ENCODE peak calls at places on chromosomes 13 and 19, in four cellular contexts. D is A549, G is endothelial cell of umbilical vein, P is HepG2. T is an unnamed sample.

GRCh38 chr13:92346046-92346445 is 880.6 kb upstream of the GPC6 start:
- DNase-seq in G (no peak), D (no peak), P (no peak), T (no peak)

GRCh38 chr19:1592023-1592754 is 476 bp downstream of the MBD3 start:
- DNase-seq in P (peak), G (peak), D (peak), T (peak)

GRCh38 chr13:35987572-35988513 is 143.3 kb downstream of the DCLK1 start:
- DNase-seq in D (no peak), G (no peak), P (no peak), T (no peak)

GRCh38 chr13:22839554-22840286 is 341.1 kb upstream of the SGCG start:
- DNase-seq in G (no peak), P (no peak), D (no peak), T (no peak)

GRCh38 chr19:1882089-1882785 is 3.1 kb downstream of the ABHD17A start:
- DNase-seq in D (no peak), G (peak), P (no peak), T (no peak)

GRCh38 chr19:12880551-12881171 is 588 bp downstream of the DNASE2 start:
- DNase-seq in P (no peak), D (no peak), G (no peak), T (peak)

GRCh38 chr19:56253737-56254136 is 18.8 kb upstream of the EDDM13 start:
- DNase-seq in D (peak), G (peak), P (peak), T (peak)

GRCh38 chr19:51296331-51297093 is 14.9 kb upstream of the IGLON5 start:
- DNase-seq in P (peak), G (no peak), D (no peak), T (peak)

GRCh38 chr13:112894673-112895481 is 74.1 kb upstream of the MCF2L start:
- DNase-seq in G (no peak), D (no peak), P (peak), T (peak)

GRCh38 chr19:49968279-49968922 is 7.4 kb upstream of the SIGLEC11 start:
- DNase-seq in D (no peak), P (no peak), G (no peak), T (peak)

GRCh38 chr19:15780595-15781418 is 6.7 kb upstream of the OR10H5 start:
- DNase-seq in G (no peak), P (no peak), D (no peak), T (no peak)

GRCh38 chr13:77239312-77239711 is 87.6 kb downstream of the MYCBP2 start:
- DNase-seq in D (no peak), G (peak), P (no peak), T (no peak)

GRCh38 chr13:87777395-87777794 is 106.2 kb downstream of the SLITRK5 start:
- DNase-seq in D (no peak), G (no peak), P (peak), T (no peak)

GRCh38 chr13:45156565-45157361 is 36.5 kb downstream of the GTF2F2 start:
- DNase-seq in D (no peak), P (no peak), G (no peak), T (no peak)

GRCh38 chr19:1590641-1591397 is 1.8 kb downstream of the MBD3 start:
- DNase-seq in D (no peak), P (peak), G (peak), T (peak)

GRCh38 chr13:39510296-39510695 is 92.7 kb downstream of the LHFPL6 start:
- DNase-seq in G (no peak), D (no peak), P (no peak), T (no peak)

GRCh38 chr13:27298849-27299248 is 28.2 kb downstream of the RASL11A start:
- DNase-seq in G (no peak), D (no peak), P (no peak), T (no peak)

GRCh38 chr13:40452741-40453665 is 213.4 kb downstream of the FOXO1 start:
- DNase-seq in G (no peak), P (peak), D (no peak), T (peak)

GRCh38 chr13:74920945-74921725 is 560.8 kb downstream of the TBC1D4 start:
- DNase-seq in P (no peak), G (no peak), D (no peak), T (no peak)

GRCh38 chr13:95624020-95624419 is 20.5 kb downstream of the DZIP1 start:
- DNase-seq in D (peak), G (peak), P (peak), T (peak)

GRCh38 chr13:43473437-43473836 is 313.3 kb downstream of the ENOX1 start:
- DNase-seq in P (no peak), G (peak), D (no peak), T (no peak)

GRCh38 chr19:19550972-19551861 is 13.2 kb downstream of the CILP2 start:
- DNase-seq in P (no peak), D (no peak), G (no peak), T (no peak)

GRCh38 chr13:35979378-35979911 is 151.7 kb downstream of the DCLK1 start:
- DNase-seq in D (no peak), G (peak), P (no peak), T (no peak)

DNA sequence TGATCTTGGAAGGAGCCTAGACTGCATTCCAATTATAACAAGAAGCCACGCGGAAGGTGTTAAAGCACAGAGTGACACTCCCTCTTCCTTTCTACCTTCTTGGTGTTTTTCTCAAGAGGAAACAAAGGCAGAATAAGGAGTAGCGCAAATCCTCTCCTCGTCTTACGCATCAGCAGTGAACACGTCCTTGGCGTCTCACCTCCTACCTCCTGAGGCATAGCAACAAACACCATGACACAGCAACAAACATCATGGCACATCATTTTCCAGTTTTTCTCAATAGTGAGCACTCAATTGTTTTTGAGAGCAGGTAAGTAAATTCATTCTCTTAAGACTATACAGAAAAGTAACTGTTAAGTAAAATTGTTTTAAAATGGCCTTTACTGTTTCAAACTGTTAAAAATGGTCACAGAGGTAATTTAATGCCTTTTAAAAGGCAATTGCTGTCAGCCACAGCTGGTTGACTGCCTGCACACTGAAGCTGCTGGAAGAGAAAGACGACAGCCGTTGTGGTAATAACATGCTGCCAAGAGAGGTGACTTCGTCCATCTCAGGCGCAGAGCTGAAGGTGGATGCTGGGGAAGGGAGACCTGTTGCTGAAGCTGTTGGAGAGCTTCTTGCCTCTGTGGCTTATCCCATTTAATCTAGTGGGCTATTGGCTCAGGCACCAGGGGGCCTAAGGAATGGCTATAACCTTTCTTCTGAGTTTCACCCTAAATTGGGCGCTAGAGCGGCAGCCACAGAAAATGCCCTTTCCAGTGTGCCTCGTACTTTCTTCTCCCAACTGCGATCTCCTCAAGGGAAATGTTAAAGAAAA is 703.7 kb downstream of the UQCRFS1 start:
- DNase-seq in P (no peak), G (no peak), D (no peak), T (no peak)
- TF ChIP-seq MAX in P (no peak), G (no peak), D (no peak), T (no peak)

GRCh38 chr19:47510516-47511127 is 4.2 kb downstream of the NAPA start:
- DNase-seq in D (no peak), P (no peak), G (no peak), T (no peak)

GRCh38 chr19:47512948-47513319 is 1.9 kb downstream of the NAPA start:
- DNase-seq in P (no peak), G (no peak), D (no peak), T (no peak)

GRCh38 chr19:47511681-47512080 is 3.2 kb downstream of the NAPA start:
- DNase-seq in D (no peak), P (no peak), G (no peak), T (peak)

GRCh38 chr19:47511128-47511517 is 3.7 kb downstream of the NAPA start:
- DNase-seq in D (no peak), P (no peak), G (no peak), T (no peak)

DNA sequence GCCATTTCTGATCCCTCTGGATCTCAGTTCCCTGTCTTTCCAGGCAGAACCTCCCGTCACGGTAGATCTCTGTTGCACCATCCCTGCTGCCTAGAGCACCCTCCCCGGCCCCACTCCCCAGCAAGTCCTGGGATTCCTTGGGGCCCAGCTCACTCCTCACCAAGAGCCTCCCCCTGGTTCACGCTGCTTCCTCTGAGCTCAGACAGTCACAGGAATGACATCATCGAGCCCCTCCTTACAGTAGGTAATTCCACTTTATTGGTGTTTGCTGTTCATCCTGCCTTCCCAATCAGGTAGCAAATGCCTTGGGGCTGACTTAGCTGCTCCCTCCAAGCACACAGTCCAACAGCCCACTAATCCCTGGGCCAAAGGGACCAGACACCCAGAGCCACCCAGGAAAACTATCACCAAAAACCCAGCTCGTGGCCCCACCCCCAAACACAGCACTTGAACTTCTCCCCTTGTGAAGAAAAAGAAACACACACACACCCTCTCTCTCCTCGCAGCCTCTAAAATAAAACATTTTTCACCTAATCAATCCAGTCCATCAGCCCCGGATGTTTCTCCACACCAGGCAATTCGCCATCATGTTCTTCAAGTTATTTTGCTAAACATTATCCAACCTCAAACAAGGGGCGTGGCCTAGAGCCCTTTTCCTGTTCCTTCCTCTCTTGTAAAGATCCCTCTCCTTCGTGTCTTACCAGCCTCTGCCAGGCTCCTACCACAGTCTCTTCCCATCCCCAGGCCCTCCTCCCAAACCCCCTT is 2.5 kb downstream of the NAPA start:
- DNase-seq in D (no peak), G (no peak), P (peak), T (peak)
- H3K4me3 ChIP-seq in D (peak), G (no peak), P (peak), T (peak)

GRCh38 chr19:44823373-44823698 is 14.4 kb downstream of the BCAM start:
- DNase-seq in D (no peak), G (no peak), P (no peak), T (no peak)
- TF ChIP-seq MYC in D (no peak), G (no peak), P (no peak), T (no peak)

GRCh38 chr13:109497917-109498316 is 288.5 kb downstream of the IRS2 start:
- DNase-seq in D (no peak), P (no peak), G (no peak), T (no peak)

GRCh38 chr13:109500146-109500773 is 286.1 kb downstream of the IRS2 start:
- DNase-seq in D (peak), G (no peak), P (no peak), T (peak)

GRCh38 chr13:109496216-109496615 is 290.2 kb downstream of the IRS2 start:
- DNase-seq in P (no peak), G (no peak), D (no peak), T (no peak)

DNA sequence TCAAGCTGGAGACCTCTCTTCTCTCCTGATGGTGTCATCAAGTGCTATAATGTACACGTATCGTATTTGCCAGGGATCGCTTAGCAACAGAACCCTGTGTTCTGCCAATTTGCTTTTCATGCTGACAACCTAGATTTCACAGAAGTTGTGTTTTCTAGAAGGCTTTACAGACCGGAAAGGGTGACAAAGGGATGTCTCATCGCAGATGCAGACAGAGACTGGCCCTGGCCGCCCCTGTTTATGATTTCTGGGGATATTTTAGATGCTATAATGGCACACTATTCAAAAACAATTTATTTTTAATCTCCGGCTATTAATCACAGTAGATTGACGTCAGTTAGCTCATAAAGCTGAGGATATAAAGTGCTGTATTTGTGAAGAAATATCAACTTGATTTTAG is 291.4 kb downstream of the IRS2 start:
- DNase-seq in P (no peak), G (no peak), D (no peak), T (no peak)
- TF ChIP-seq MAX in P (no peak), G (no peak), D (no peak), T (no peak)

GRCh38 chr19:39087907-39088686 is 3.9 kb downstream of the ACP7 start:
- DNase-seq in D (no peak), G (no peak), P (no peak), T (no peak)
- H3K4me3 ChIP-seq in D (no peak), G (no peak), P (no peak), T (no peak)

GRCh38 chr13:19601749-19602725 is 31.4 kb upstream of the MPHOSPH8 start:
- DNase-seq in P (peak), G (peak), D (peak), T (peak)
- TF ChIP-seq MYC in P (peak), G (no peak), D (no peak), T (peak)

DNA sequence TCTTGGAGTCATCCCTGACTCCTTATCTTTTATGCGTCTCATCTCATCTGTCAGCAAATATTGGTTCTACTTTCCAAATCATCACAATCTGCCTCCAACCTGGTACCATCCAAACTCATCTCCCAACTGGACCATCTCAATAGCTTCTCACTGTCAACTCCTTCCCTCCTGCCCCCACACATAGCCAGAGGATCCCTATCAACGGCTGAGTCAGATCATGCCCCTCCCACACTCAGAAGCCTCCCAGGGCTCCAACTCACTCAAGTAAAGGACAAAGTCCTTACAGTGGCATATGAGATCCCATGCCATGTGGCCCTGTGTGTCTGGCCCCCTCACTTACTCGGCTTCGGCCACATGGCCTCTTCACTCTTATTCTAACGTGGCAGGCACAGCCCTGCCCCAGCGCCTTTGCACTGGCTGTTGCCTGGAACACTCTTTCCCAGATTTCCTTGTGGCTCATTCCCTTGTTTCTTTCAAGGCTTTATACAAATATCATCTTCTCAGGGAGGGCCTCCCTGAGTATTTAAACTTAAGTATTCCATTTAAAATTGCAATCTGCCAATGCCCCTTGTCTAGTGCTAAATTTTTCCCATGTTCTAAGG is 4.3 kb downstream of the SPRED3 start:
- DNase-seq in G (no peak), D (peak), P (peak), T (no peak)
- TF ChIP-seq MAX in G (no peak), D (peak), P (peak), T (no peak)

GRCh38 chr19:34480971-34481821 is at the start of gene WTIP:
- DNase-seq in D (peak), P (peak), G (peak), T (no peak)

GRCh38 chr19:34480491-34480890 is 1.1 kb upstream of the WTIP start:
- DNase-seq in G (no peak), D (no peak), P (no peak), T (no peak)

GRCh38 chr19:34484328-34484727 is 2.8 kb downstream of the WTIP start:
- DNase-seq in P (no peak), G (no peak), D (no peak), T (no peak)

GRCh38 chr19:34481861-34482379 is 362 bp downstream of the WTIP start:
- DNase-seq in D (peak), G (peak), P (no peak), T (no peak)

GRCh38 chr19:34482380-34483250 is 1.1 kb downstream of the WTIP start:
- DNase-seq in G (peak), P (no peak), D (peak), T (no peak)
- H3K4me3 ChIP-seq in G (peak), P (peak), D (peak), T (no peak)